ENCODE peak calls at places on chromosomes 6 and 20, in eight cellular contexts. B is mammary epithelial cell, U is fibroblast of lung, Z is PC-3, N is kidney, Y is MM.1S, D is H9, T is astrocyte. F is an unnamed sample.

GRCh38 chr6:117138920-117139319 is 126.4 kb upstream of the VGLL2 start:
- DNase-seq in N (no peak), T (no peak), D (no peak), Z (no peak), Y (no peak), B (no peak), U (no peak), F (no peak)

GRCh38 chr6:116827561-116828240 is 1.2 kb downstream of the GPRC6A start:
- DNase-seq in Z (no peak), T (no peak), Y (no peak), U (no peak), N (no peak), B (no peak), D (no peak), F (no peak)

GRCh38 chr6:105038259-105038658 is 81.4 kb downstream of the LIN28B start:
- DNase-seq in Y (no peak), B (no peak), D (peak), T (no peak), U (no peak), Z (no peak), N (no peak), F (no peak)

GRCh38 chr6:25286891-25287290 is 7.7 kb downstream of the CARMIL1 start:
- DNase-seq in B (peak), D (no peak), T (no peak), N (no peak), Y (no peak), Z (no peak), U (no peak), F (no peak)

GRCh38 chr6:117167520-117168271 is 97.7 kb upstream of the VGLL2 start:
- DNase-seq in B (peak), Y (no peak), U (no peak), N (peak), D (peak), T (peak), Z (peak), F (no peak)

GRCh38 chr20:14142964-14143627 is 147.8 kb downstream of the MACROD2 start:
- DNase-seq in U (peak), N (no peak), B (peak), T (peak), Z (no peak), D (no peak), Y (no peak), F (no peak)

GRCh38 chr6:33207569-33208088 is 671 bp upstream of the RING1 start:
- DNase-seq in D (no peak), B (peak), N (peak), Z (peak), U (peak), T (no peak), Y (no peak), F (no peak)

GRCh38 chr6:159609813-159610212 is 83.2 kb downstream of the SOD2 start:
- DNase-seq in B (no peak), T (no peak), U (peak), D (no peak), N (no peak), Y (no peak), Z (no peak), F (no peak)

GRCh38 chr6:102114402-102114801 is 720.9 kb downstream of the GRIK2 start:
- DNase-seq in T (no peak), B (peak), N (no peak), Z (peak), U (no peak), D (peak), Y (no peak), F (no peak)

GRCh38 chr6:52839124-52840055 is 1.2 kb downstream of the GSTA5 start:
- DNase-seq in Y (peak), D (peak), T (no peak), U (peak), Z (peak), N (no peak), B (peak), F (peak)

GRCh38 chr20:15498926-15499325 is 1074.3 kb downstream of the KIF16B start:
- DNase-seq in T (no peak), U (no peak), D (no peak), Z (no peak), N (no peak), B (no peak), Y (no peak), F (no peak)

GRCh38 chr6:160030103-160030502 is 61.2 kb downstream of the IGF2R start:
- DNase-seq in N (peak), U (peak), Y (no peak), B (peak), T (peak), Z (peak), D (no peak), F (peak)

GRCh38 chr6:52760105-52760765 is 3.0 kb downstream of the GSTA2 start:
- DNase-seq in D (no peak), U (no peak), B (no peak), T (no peak), Z (no peak), N (no peak), Y (no peak), F (no peak)

GRCh38 chr6:46655803-46656202 is 3.0 kb downstream of the SLC25A27 start:
- DNase-seq in Z (peak), D (peak), U (no peak), N (no peak), Y (no peak), B (no peak), T (no peak), F (no peak)

GRCh38 chr6:148110925-148111324 is 231.7 kb upstream of the SASH1 start:
- DNase-seq in B (no peak), Z (no peak), T (no peak), N (no peak), D (no peak), U (no peak), Y (no peak), F (no peak)

GRCh38 chr6:16402501-16402900 is 164.1 kb downstream of the GMPR start:
- DNase-seq in N (no peak), D (no peak), Z (no peak), Y (no peak), U (no peak), T (no peak), B (no peak), F (no peak)

GRCh38 chr6:158879180-158879579 is 60.0 kb upstream of the EZR start:
- DNase-seq in N (no peak), B (peak), D (peak), Z (no peak), Y (no peak), U (no peak), T (peak), F (no peak)

GRCh38 chr20:49278036-49278816 is at the start of gene ZNFX1:
- DNase-seq in T (peak), Y (peak), N (peak), B (peak), U (peak), Z (peak), D (peak), F (peak)
- TF ChIP-seq CTCF in T (no peak), Y (peak), N (peak), B (no peak), U (no peak), Z (peak), D (peak), F (peak)

GRCh38 chr6:41768545-41769308 is 11.0 kb downstream of the FRS3 start:
- DNase-seq in Y (no peak), N (no peak), T (no peak), D (no peak), U (no peak), B (no peak), Z (no peak), F (no peak)
- H3K9ac ChIP-seq in Y (no peak), N (no peak), T (no peak), D (no peak), U (peak), B (no peak), Z (no peak), F (no peak)

DNA sequence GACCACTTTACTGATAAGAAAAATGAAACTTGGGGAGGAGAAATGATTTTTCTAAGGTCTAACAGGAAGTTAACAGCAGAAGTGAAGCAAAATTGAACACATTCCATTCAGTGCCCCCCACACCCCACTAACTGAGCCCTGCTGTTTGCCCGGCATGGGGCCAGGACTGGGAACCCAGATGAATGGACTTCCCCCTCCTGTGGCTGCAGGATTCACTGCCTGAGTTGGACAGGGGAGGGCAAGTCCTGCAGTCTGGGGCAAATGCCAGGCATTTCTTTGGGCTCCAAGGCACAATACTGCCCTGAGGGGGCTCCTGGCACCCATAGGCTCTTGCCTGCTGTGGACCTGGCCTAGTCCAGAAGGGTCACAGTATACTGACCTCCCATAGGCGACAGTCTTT is 28.3 kb downstream of the FYN start:
- DNase-seq in U (no peak), Y (peak), B (no peak), D (peak), Z (no peak), N (no peak), T (no peak), F (no peak)
- TF ChIP-seq CTCF in U (no peak), Y (no peak), B (no peak), D (peak), Z (no peak), N (no peak), T (no peak), F (no peak)

DNA sequence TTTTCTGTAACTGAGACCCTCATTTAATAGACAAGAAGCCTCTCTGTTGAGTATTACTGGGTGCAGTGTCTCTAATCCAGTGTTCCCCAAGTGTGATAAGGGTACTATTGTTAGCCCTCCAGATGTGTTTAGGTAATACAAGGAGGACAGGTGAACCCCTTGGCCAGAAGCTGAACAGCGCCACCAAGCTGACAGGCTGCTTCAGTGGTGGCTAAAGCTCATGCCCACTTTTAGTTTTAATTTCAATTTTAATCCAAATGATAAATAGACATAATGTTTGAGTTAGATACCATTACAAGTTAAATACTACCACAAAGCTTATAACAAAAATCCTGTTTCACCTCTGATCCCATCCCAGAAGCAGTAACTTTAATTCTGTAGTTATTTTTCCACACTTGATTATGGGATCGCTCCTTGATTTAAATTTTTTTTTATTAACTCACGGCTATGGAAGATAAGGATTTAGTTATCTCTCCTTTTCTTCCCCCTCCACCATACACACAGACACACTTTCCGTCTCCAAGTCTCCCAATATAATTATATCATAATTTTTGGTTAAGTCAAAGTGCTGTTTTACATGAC is 8.3 kb upstream of the STK35 start:
- DNase-seq in D (peak), N (no peak), U (peak), B (peak), Z (peak), T (no peak), Y (peak), F (peak)
- H3K9ac ChIP-seq in D (no peak), N (no peak), U (no peak), B (no peak), Z (no peak), T (no peak), Y (no peak), F (no peak)